ENCODE peak calls at places on chromosomes 4 and X, in four cellular contexts. P is neuronal stem cell, F is H9, N is H1. G is an unnamed sample. For H3K4me1, the result is how much of the 10 kb centered on the place peaks cover.

GRCh38 chr4:87118826-87119225 is 101.6 kb downstream of the KLHL8 start:
- DNase-seq in N (no peak), P (no peak), F (no peak), G (peak)

GRCh38 chrX:17788439-17788838 is 51.1 kb downstream of the SCML1 start:
- DNase-seq in F (peak), P (peak), N (peak), G (peak)

GRCh38 chr4:112112590-112113170 is 32.6 kb upstream of the FAM241A start:
- DNase-seq in N (no peak), P (no peak), F (no peak), G (no peak)

GRCh38 chr4:189792819-189793618 is 147.7 kb upstream of the FRG1 start:
- DNase-seq in N (peak), P (peak), F (peak), G (peak)

GRCh38 chrX:9318213-9318612 is 146.6 kb upstream of the TBL1X start:
- DNase-seq in P (no peak), F (no peak), N (no peak), G (no peak)

GRCh38 chrX:110924871-110925270 is 129.3 kb upstream of the CHRDL1 start:
- DNase-seq in F (no peak), N (no peak), P (no peak), G (no peak)

GRCh38 chrX:16730450-16730849 is 11.0 kb downstream of the SYAP1 start:
- DNase-seq in N (no peak), P (no peak), F (no peak), G (no peak)

GRCh38 chr4:28772066-28772465 is 1911.4 kb downstream of the STIM2 start:
- DNase-seq in P (no peak), F (no peak), N (no peak), G (peak)

GRCh38 chr4:116099596-116099995 is 985.8 kb downstream of the TRAM1L1 start:
- DNase-seq in N (no peak), F (no peak), P (no peak), G (no peak)

GRCh38 chr4:21976166-21976565 is 27.6 kb upstream of the KCNIP4 start:
- DNase-seq in P (no peak), F (no peak), N (no peak), G (no peak)

GRCh38 chr4:7803992-7804758 is 135.5 kb downstream of the AFAP1 start:
- DNase-seq in N (peak), P (peak), F (peak), G (peak)

GRCh38 chr4:186266699-186267467 is 894 bp downstream of the F11 start:
- DNase-seq in F (peak), P (peak), N (no peak), G (peak)

GRCh38 chrX:9882669-9883446 is 84.3 kb upstream of the CLDN34 start:
- DNase-seq in P (no peak), N (no peak), F (no peak), G (peak)

GRCh38 chrX:103488332-103488731 is 31.0 kb downstream of the RAB40A start:
- DNase-seq in P (no peak), F (no peak), N (no peak), G (peak)

GRCh38 chrX:45134303-45134702 is 66.4 kb downstream of the DIPK2B start:
- DNase-seq in N (no peak), P (no peak), F (no peak), G (no peak)

GRCh38 chrX:71514367-71515038 is 18.4 kb upstream of the OGT start:
- DNase-seq in N (no peak), P (no peak), F (no peak), G (peak)

GRCh38 chr4:37762294-37763163 is 64.0 kb upstream of the PGM2 start:
- DNase-seq in F (peak), N (no peak), P (no peak), G (peak)

GRCh38 chrX:17656556-17656955 is 80.7 kb upstream of the SCML1 start:
- DNase-seq in N (no peak), F (no peak), P (no peak), G (no peak)

GRCh38 chrX:111719426-111720210 is 38.6 kb downstream of the ALG13 start:
- DNase-seq in P (no peak), N (no peak), F (no peak), G (no peak)

GRCh38 chrX:14529288-14529989 is at the start of gene GLRA2:
- DNase-seq in N (no peak), F (peak), P (peak), G (peak)

GRCh38 chr4:87620491-87620890 is 12.2 kb downstream of the DSPP start:
- DNase-seq in F (no peak), P (no peak), N (no peak), G (no peak)

GRCh38 chr4:69546121-69546520 is 50.4 kb upstream of the UGT2B4 start:
- DNase-seq in P (no peak), F (no peak), N (no peak), G (no peak)

DNA sequence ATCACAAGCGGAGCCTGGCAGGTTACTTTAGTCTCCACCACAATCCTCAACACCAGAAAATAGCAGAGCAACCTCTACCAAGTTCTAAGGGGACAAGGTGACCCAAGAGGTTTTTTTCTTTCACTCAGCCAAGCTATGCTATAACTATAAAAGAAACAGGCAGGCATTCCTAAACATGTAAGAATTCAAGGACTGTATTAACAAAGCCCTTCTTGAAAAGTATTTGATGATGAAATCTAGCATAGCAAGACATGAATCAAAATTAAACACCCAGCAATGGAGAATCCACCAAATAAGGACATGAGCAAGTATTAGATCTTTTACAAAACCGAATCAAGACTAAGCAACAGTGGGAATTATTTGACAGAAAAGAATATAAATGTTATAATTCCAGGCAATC is 25.7 kb upstream of the C1QTNF7 start:
- DNase-seq in F (no peak), N (no peak), P (no peak), G (no peak)
- H3K4me1 ChIP-seq in F (under half), N (under half), P (under half), G (under half)

GRCh38 chr4:38832624-38833528 is 23.7 kb downstream of the TLR6 start:
- DNase-seq in N (no peak), F (peak), P (no peak), G (peak)
- H3K23ac ChIP-seq in N (no peak), F (no peak), P (no peak), G (no peak)

GRCh38 chr4:147683717-147684700 is at the start of gene PRMT9:
- DNase-seq in P (peak), N (peak), F (peak), G (peak)
- H3K4ac ChIP-seq in P (no peak), N (no peak), F (no peak), G (peak)

GRCh38 chr4:138310991-138311390 is 68.8 kb upstream of the SLC7A11 start:
- DNase-seq in N (no peak), F (no peak), P (no peak), G (no peak)
- H3K4me1 ChIP-seq in N (under half), F (under half), P (under half), G (under half)

GRCh38 chr4:76950846-76951321 is 1.3 kb downstream of the SEPTIN11 start:
- DNase-seq in P (no peak), N (no peak), F (peak), G (peak)

GRCh38 chr4:76949293-76950051 is at the start of gene SEPTIN11:
- DNase-seq in N (peak), F (peak), P (peak), G (peak)

GRCh38 chr4:76950052-76950845 is 697 bp downstream of the SEPTIN11 start:
- DNase-seq in F (no peak), P (peak), N (no peak), G (peak)

GRCh38 chr4:76948441-76949292 is 885 bp upstream of the SEPTIN11 start:
- DNase-seq in F (peak), N (no peak), P (peak), G (peak)

DNA sequence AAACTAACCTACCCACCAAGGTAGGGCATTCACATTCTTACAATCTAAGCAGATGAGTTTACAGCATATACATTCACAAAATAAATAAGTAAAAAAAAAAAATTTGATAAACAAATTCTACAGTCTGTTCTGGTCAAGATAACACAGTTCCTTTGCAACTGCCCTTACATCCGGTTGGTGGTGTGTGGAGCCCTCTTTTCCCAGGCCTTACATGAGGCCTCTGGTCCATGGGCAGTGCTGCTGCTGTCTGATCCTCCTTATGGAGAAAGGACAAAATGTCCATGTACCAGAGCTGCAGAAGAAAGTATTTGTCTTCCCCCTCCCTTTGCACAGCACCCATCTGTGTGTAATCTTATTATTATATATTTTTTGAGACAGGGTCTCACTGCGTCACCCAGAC is 2.2 kb upstream of the SEPTIN11 start:
- DNase-seq in F (no peak), N (no peak), P (no peak), G (peak)
- H3K23ac ChIP-seq in F (no peak), N (no peak), P (no peak), G (no peak)

DNA sequence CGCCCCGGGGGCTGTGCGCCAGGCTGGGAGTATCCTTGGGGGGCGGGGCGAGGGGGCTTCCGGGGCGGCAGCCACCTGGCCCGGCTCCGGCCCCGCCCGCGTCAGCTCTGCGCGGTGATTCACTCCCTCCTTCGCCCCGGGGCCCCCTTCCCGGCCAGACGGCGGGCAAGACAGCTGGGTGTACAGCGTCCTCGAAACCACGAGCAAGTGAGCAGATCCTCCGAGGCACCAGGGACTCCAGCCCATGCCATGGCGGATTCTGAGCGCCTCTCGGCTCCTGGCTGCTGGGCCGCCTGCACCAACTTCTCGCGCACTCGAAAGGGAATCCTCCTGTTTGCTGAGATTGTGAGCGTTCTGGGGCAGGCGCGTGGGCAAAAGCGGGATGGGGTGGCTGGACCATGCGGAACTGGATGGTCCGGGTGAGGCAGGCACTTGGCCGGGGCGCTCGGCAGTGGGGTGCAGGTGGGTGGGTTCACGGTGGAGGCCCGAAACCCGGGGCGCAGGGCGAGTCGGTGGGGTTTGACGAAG is at the start of gene PLP2:
- DNase-seq in F (no peak), P (no peak), N (no peak), G (no peak)
- H3K4ac ChIP-seq in F (no peak), P (no peak), N (no peak), G (no peak)

DNA sequence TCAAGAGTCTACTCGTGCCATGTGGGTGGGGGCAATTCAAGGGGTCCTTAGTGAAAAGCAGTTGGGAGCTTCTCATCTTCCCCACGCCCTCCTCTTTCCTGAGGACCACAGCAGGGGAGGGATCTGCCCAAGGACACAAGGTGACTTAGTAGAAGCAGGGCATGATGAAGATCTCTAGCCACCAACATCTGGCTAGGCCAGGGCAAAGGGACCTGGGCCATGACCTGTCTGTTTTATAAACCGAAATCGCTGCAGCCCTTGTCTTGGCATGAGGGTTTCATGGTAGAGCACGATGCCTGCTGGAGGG is 5.1 kb downstream of the G6PD start:
- DNase-seq in N (no peak), P (no peak), F (no peak), G (no peak)
- H3K4me1 ChIP-seq in N (under half), P (under half), F (under half), G (under half)

GRCh38 chr4:145131848-145132247 is 33.7 kb downstream of the ABCE1 start:
- DNase-seq in F (no peak), P (no peak), N (no peak), G (no peak)

GRCh38 chr4:145125396-145125795 is 27.3 kb downstream of the ABCE1 start:
- DNase-seq in F (no peak), N (no peak), P (no peak), G (no peak)

GRCh38 chr4:145132521-145133098 is 34.5 kb downstream of the ABCE1 start:
- DNase-seq in F (no peak), P (no peak), N (no peak), G (no peak)

GRCh38 chr4:145130130-145130529 is 32.0 kb downstream of the ABCE1 start:
- DNase-seq in P (no peak), N (no peak), F (no peak), G (no peak)

DNA sequence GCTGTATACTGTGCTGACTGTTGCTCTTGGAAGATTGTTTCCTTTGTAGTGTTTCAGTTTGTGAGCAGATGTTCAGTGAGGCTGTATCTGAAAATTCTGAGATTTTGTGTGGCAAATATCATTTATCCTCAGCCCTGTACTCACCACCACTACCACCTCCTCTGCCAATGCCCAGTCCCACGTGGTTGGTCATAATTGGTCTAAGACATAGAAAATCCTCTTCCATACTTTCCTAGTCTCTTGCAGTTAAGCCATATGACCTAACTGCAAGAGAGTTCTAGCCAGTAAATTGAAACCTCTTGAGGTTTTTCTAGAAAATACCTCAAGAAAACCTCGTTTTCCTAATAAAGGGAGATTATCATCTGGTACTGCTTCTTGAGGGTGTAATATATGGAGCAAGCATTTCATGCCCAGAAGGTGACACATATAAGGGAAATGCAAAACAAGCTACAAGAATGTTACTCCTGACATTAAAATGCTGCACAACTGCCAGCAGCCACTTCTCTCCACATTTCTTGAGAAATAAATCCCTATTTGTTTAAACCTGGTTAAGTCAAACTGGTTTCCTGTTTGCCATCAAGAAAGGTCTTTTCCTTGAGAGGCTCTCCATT is 32.8 kb downstream of the ABCE1 start:
- DNase-seq in P (no peak), F (no peak), N (no peak), G (no peak)
- H3K23ac ChIP-seq in P (no peak), F (no peak), N (no peak), G (no peak)

G was measured in mesendoderm.